ENCODE peak calls at places on chromosome 5, in five cellular contexts. One of them, this sample, is unnamed.

GRCh38 chr5:14263700-14264099 is 120.6 kb downstream of the TRIO start:
- DNase-seq in A549: no peak
- DNase-seq in SK-N-SH: no peak
- DNase-seq in sigmoid colon: no peak
- DNase-seq in spleen: no peak
- DNase-seq in this sample: no peak

GRCh38 chr5:56328753-56329560 is 95.8 kb upstream of the ANKRD55 start:
- DNase-seq in sigmoid colon: no peak
- DNase-seq in A549: no peak
- DNase-seq in SK-N-SH: no peak
- DNase-seq in spleen: no peak
- DNase-seq in this sample: no peak

GRCh38 chr5:73975855-73976254 is 349.9 kb downstream of the ARHGEF28 start:
- DNase-seq in A549: no peak
- DNase-seq in SK-N-SH: no peak
- DNase-seq in spleen: no peak
- DNase-seq in sigmoid colon: no peak
- DNase-seq in this sample: no peak

GRCh38 chr5:99104538-99105132 is 175.8 kb upstream of the CHD1 start:
- DNase-seq in A549: peak
- DNase-seq in spleen: no peak
- DNase-seq in SK-N-SH: peak
- DNase-seq in sigmoid colon: no peak
- DNase-seq in this sample: no peak

GRCh38 chr5:140220032-140220697 is 45.2 kb downstream of the CYSTM1 start:
- DNase-seq in spleen: no peak
- DNase-seq in sigmoid colon: no peak
- DNase-seq in A549: no peak
- DNase-seq in SK-N-SH: no peak
- DNase-seq in this sample: no peak

GRCh38 chr5:38940230-38940858 is 94.5 kb downstream of the OSMR start:
- DNase-seq in sigmoid colon: no peak
- DNase-seq in SK-N-SH: no peak
- DNase-seq in A549: no peak
- DNase-seq in spleen: no peak
- DNase-seq in this sample: no peak

GRCh38 chr5:34007116-34007674 is 655 bp downstream of the AMACR start:
- DNase-seq in sigmoid colon: no peak
- DNase-seq in spleen: peak
- DNase-seq in A549: peak
- DNase-seq in SK-N-SH: peak
- DNase-seq in this sample: no peak

GRCh38 chr5:91438871-91439270 is 55.8 kb upstream of the ARRDC3 start:
- DNase-seq in SK-N-SH: no peak
- DNase-seq in sigmoid colon: no peak
- DNase-seq in spleen: no peak
- DNase-seq in A549: no peak
- DNase-seq in this sample: no peak

GRCh38 chr5:10329808-10330481 is 22.2 kb upstream of the CMBL start:
- DNase-seq in SK-N-SH: peak
- DNase-seq in sigmoid colon: peak
- DNase-seq in A549: no peak
- DNase-seq in spleen: no peak
- DNase-seq in this sample: peak

GRCh38 chr5:58794875-58795274 is 212.0 kb downstream of the RAB3C start:
- DNase-seq in SK-N-SH: no peak
- DNase-seq in A549: no peak
- DNase-seq in sigmoid colon: no peak
- DNase-seq in spleen: no peak
- DNase-seq in this sample: no peak

GRCh38 chr5:75275736-75276135 is 39.1 kb upstream of the ANKRD31 start:
- DNase-seq in SK-N-SH: no peak
- DNase-seq in sigmoid colon: no peak
- DNase-seq in spleen: no peak
- DNase-seq in A549: no peak
- DNase-seq in this sample: no peak

GRCh38 chr5:79628276-79628675 is 16.0 kb downstream of the TENT2 start:
- DNase-seq in A549: no peak
- DNase-seq in spleen: no peak
- DNase-seq in sigmoid colon: no peak
- DNase-seq in SK-N-SH: no peak
- DNase-seq in this sample: no peak

GRCh38 chr5:111172504-111172903 is 51.7 kb upstream of the CAMK4 start:
- DNase-seq in spleen: no peak
- DNase-seq in SK-N-SH: no peak
- DNase-seq in sigmoid colon: no peak
- DNase-seq in A549: no peak
- DNase-seq in this sample: no peak

GRCh38 chr5:144370273-144370672 is 199.6 kb downstream of the KCTD16 start:
- DNase-seq in sigmoid colon: no peak
- DNase-seq in spleen: no peak
- DNase-seq in SK-N-SH: no peak
- DNase-seq in A549: no peak
- DNase-seq in this sample: no peak

GRCh38 chr5:148179234-148179824 is 11.0 kb downstream of the SPINK14 start:
- DNase-seq in sigmoid colon: no peak
- DNase-seq in SK-N-SH: peak
- DNase-seq in spleen: no peak
- DNase-seq in A549: no peak
- DNase-seq in this sample: peak

GRCh38 chr5:777756-778161 is 6.8 kb downstream of the ZDHHC11B start:
- DNase-seq in spleen: peak
- DNase-seq in SK-N-SH: peak
- DNase-seq in A549: no peak
- DNase-seq in sigmoid colon: no peak
- DNase-seq in this sample: no peak

GRCh38 chr5:116563909-116564308 is 10.7 kb downstream of the SEMA6A start:
- DNase-seq in SK-N-SH: no peak
- DNase-seq in A549: no peak
- DNase-seq in sigmoid colon: no peak
- DNase-seq in spleen: no peak
- DNase-seq in this sample: no peak

GRCh38 chr5:177310332-177310731 is 1.4 kb downstream of the MXD3 start:
- DNase-seq in SK-N-SH: no peak
- DNase-seq in sigmoid colon: no peak
- DNase-seq in A549: no peak
- DNase-seq in spleen: peak
- DNase-seq in this sample: no peak

GRCh38 chr5:164597293-164597900 is 1092.0 kb downstream of the MAT2B start:
- DNase-seq in SK-N-SH: no peak
- DNase-seq in sigmoid colon: no peak
- DNase-seq in A549: no peak
- DNase-seq in spleen: no peak
- DNase-seq in this sample: no peak

GRCh38 chr5:89471556-89471955 is 588.6 kb upstream of the MEF2C start:
- DNase-seq in sigmoid colon: no peak
- DNase-seq in SK-N-SH: no peak
- DNase-seq in A549: no peak
- DNase-seq in spleen: no peak
- DNase-seq in this sample: no peak

GRCh38 chr5:95670568-95670967 is 12.2 kb downstream of the SPATA9 start:
- DNase-seq in spleen: no peak
- DNase-seq in SK-N-SH: no peak
- DNase-seq in A549: no peak
- DNase-seq in sigmoid colon: no peak
- DNase-seq in this sample: no peak

GRCh38 chr5:112869948-112870347 is 8.9 kb downstream of the SRP19 start:
- DNase-seq in SK-N-SH: no peak
- DNase-seq in sigmoid colon: no peak
- DNase-seq in spleen: no peak
- DNase-seq in A549: no peak
- DNase-seq in this sample: no peak

GRCh38 chr5:65861830-65862241 is 64.5 kb upstream of the ERBIN start:
- DNase-seq in SK-N-SH: no peak
- DNase-seq in spleen: no peak
- DNase-seq in sigmoid colon: no peak
- DNase-seq in A549: no peak
- DNase-seq in this sample: peak

GRCh38 chr5:67490543-67491321 is 294.1 kb upstream of the CD180 start:
- DNase-seq in sigmoid colon: no peak
- DNase-seq in A549: no peak
- DNase-seq in SK-N-SH: no peak
- DNase-seq in spleen: no peak
- DNase-seq in this sample: no peak

GRCh38 chr5:36392818-36393217 is 91.1 kb upstream of the RANBP3L start:
- DNase-seq in sigmoid colon: no peak
- DNase-seq in spleen: no peak
- DNase-seq in A549: no peak
- DNase-seq in SK-N-SH: peak
- DNase-seq in this sample: peak

GRCh38 chr5:36396640-36397039 is 94.9 kb upstream of the RANBP3L start:
- DNase-seq in SK-N-SH: no peak
- DNase-seq in sigmoid colon: no peak
- DNase-seq in spleen: no peak
- DNase-seq in A549: no peak
- DNase-seq in this sample: peak

GRCh38 chr5:36395260-36395659 is 93.6 kb upstream of the RANBP3L start:
- DNase-seq in spleen: no peak
- DNase-seq in sigmoid colon: no peak
- DNase-seq in SK-N-SH: no peak
- DNase-seq in A549: no peak
- DNase-seq in this sample: no peak

GRCh38 chr5:36392186-36392585 is 90.5 kb upstream of the RANBP3L start:
- DNase-seq in SK-N-SH: no peak
- DNase-seq in spleen: no peak
- DNase-seq in A549: no peak
- DNase-seq in sigmoid colon: no peak
- DNase-seq in this sample: no peak

GRCh38 chr5:36393656-36394438 is 92.1 kb upstream of the RANBP3L start:
- DNase-seq in sigmoid colon: no peak
- DNase-seq in A549: no peak
- DNase-seq in SK-N-SH: no peak
- DNase-seq in spleen: no peak
- DNase-seq in this sample: no peak
- TF ChIP-seq CTCF in sigmoid colon: no peak
- TF ChIP-seq CTCF in A549: no peak
- TF ChIP-seq CTCF in SK-N-SH: no peak
- TF ChIP-seq CTCF in spleen: no peak
- TF ChIP-seq CTCF in this sample: no peak

GRCh38 chr5:118611332-118611945 is 376.9 kb downstream of the DTWD2 start:
- DNase-seq in sigmoid colon: no peak
- DNase-seq in A549: peak
- DNase-seq in spleen: no peak
- DNase-seq in SK-N-SH: peak
- DNase-seq in this sample: peak
- TF ChIP-seq CTCF in sigmoid colon: no peak
- TF ChIP-seq CTCF in A549: peak
- TF ChIP-seq CTCF in spleen: no peak
- TF ChIP-seq CTCF in SK-N-SH: peak
- TF ChIP-seq CTCF in this sample: peak

GRCh38 chr5:136364307-136364706 is 1.0 kb downstream of the TRPC7 start:
- DNase-seq in SK-N-SH: peak
- DNase-seq in sigmoid colon: no peak
- DNase-seq in spleen: no peak
- DNase-seq in A549: peak
- DNase-seq in this sample: no peak
- TF ChIP-seq CTCF in SK-N-SH: peak
- TF ChIP-seq CTCF in sigmoid colon: no peak
- TF ChIP-seq CTCF in spleen: no peak
- TF ChIP-seq CTCF in A549: peak
- TF ChIP-seq CTCF in this sample: peak

GRCh38 chr5:174518512-174518911 is 205.9 kb upstream of the MSX2 start:
- DNase-seq in A549: no peak
- DNase-seq in SK-N-SH: no peak
- DNase-seq in spleen: no peak
- DNase-seq in sigmoid colon: no peak
- DNase-seq in this sample: no peak

GRCh38 chr5:174523311-174524159 is 200.8 kb upstream of the MSX2 start:
- DNase-seq in SK-N-SH: no peak
- DNase-seq in spleen: no peak
- DNase-seq in A549: no peak
- DNase-seq in sigmoid colon: no peak
- DNase-seq in this sample: no peak

GRCh38 chr5:174516741-174517140 is 207.6 kb upstream of the MSX2 start:
- DNase-seq in spleen: no peak
- DNase-seq in SK-N-SH: no peak
- DNase-seq in sigmoid colon: no peak
- DNase-seq in A549: no peak
- DNase-seq in this sample: no peak

GRCh38 chr5:174522641-174523260 is 201.6 kb upstream of the MSX2 start:
- DNase-seq in spleen: no peak
- DNase-seq in sigmoid colon: no peak
- DNase-seq in A549: no peak
- DNase-seq in SK-N-SH: no peak
- DNase-seq in this sample: no peak

DNA sequence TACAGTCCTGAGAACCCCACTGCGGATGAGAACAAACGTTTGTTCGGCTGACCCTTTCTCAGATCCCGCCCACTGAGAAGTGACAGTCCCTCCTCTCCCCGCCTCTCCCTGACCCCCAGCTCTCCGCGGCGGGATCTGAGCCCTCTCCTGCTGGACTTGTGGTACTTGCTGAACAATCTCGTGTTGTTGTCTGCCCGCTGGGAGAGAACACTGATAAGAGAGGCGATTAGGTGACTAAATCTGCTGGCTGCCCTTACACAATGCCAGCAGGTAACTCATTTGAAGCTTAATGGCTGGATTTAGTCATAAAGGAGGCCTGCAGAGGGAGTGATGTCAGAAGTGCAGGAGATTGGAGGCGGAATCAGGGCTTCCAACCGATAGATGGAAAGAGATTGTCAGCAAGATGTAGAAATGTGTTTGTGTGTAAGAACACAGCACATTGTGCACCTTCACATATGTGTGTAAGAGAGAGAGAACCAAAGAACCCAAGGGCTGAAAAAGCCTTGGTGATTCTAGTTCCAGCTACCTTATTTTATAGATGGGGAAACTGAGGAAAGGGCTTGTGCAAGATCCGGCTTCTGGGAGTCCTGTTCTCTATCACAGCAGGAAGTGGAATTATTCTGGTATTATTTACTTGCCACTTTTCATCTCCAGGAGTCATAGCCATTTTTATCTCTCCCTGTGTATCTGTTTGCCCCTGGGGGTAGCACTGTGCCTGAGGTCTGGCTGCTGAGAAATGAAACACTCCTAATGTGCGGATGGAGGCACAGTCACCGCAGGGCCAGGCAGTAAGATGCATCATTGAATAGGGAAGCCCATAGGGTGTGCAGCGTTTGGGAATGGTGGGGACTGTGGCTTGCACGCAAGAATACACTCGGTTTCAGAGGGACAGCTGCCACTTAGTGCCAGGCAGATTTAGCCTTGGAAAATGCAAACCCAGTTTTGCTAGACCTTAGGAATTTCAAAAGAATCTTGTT is 203.7 kb upstream of the MSX2 start:
- DNase-seq in SK-N-SH: peak
- DNase-seq in spleen: no peak
- DNase-seq in A549: no peak
- DNase-seq in sigmoid colon: no peak
- DNase-seq in this sample: no peak
- TF ChIP-seq CTCF in SK-N-SH: no peak
- TF ChIP-seq CTCF in spleen: no peak
- TF ChIP-seq CTCF in A549: no peak
- TF ChIP-seq CTCF in sigmoid colon: no peak
- TF ChIP-seq CTCF in this sample: no peak

This sample was measured in AG09309.